ENCODE peak calls at places on chromosomes 16 and 17, in five cellular contexts. D is right lobe of liver, S is A673, Q is fibroblast of lung, F is tibial artery. C is an unnamed sample.
A peak's percentile ranks its signal among the peaks of the same experiment; 100 is the strongest.

GRCh38 chr16:88365244-88365865 is 17.4 kb upstream of the ZNF469 start:
- DNase-seq in Q (no peak), D (no peak), F (no peak), S (no peak), C (no peak)

GRCh38 chr17:336110-337021 is 16.2 kb downstream of the RPH3AL start:
- DNase-seq in Q (no peak), S (peak; percentile 70), F (peak; percentile 70), D (peak; percentile 84), C (no peak)

GRCh38 chr17:27550291-27550930 is 80.6 kb upstream of the LGALS9 start:
- DNase-seq in Q (no peak), F (no peak), S (no peak), D (no peak), C (no peak)

GRCh38 chr17:82269138-82269881 is 4.2 kb downstream of the CSNK1D start:
- DNase-seq in D (no peak), S (no peak), Q (no peak), F (no peak), C (no peak)

GRCh38 chr17:42312035-42312284 is 23.7 kb downstream of the STAT5A start:
- DNase-seq in S (no peak), F (no peak), D (no peak), Q (no peak), C (no peak)

GRCh38 chr16:50173318-50173717 is 20.2 kb downstream of the TENT4B start:
- DNase-seq in D (no peak), S (no peak), Q (no peak), F (no peak), C (no peak)

GRCh38 chr17:62790554-62790953 is 17.6 kb downstream of the MARCHF10 start:
- DNase-seq in D (no peak), S (no peak), Q (peak; percentile 84), F (no peak), C (peak; percentile 75)

GRCh38 chr17:76502326-76503211 is 1.3 kb upstream of the RHBDF2 start:
- DNase-seq in Q (no peak), S (no peak), F (no peak), D (no peak), C (no peak)

GRCh38 chr17:59751955-59752413 is 44.5 kb downstream of the VMP1 start:
- DNase-seq in F (no peak), Q (no peak), D (no peak), S (no peak), C (no peak)

GRCh38 chr16:70735141-70735979 is 49.5 kb upstream of the MTSS2 start:
- DNase-seq in F (peak; percentile 54), S (no peak), Q (peak; percentile 67), D (no peak), C (no peak)

GRCh38 chr16:85625053-85625452 is 11.9 kb downstream of the GSE1 start:
- DNase-seq in F (no peak), S (no peak), Q (no peak), D (no peak), C (no peak)

GRCh38 chr17:74430706-74431567 is 951 bp upstream of the GPRC5C start:
- DNase-seq in F (peak; percentile 87), D (peak; percentile 96), Q (peak; percentile 27), S (no peak), C (peak; percentile 83)

GRCh38 chr17:2172447-2172938 is 117.6 kb downstream of the HIC1 start:
- DNase-seq in S (no peak), F (no peak), Q (no peak), D (no peak), C (peak; percentile 81)

GRCh38 chr17:66308856-66309255 is 6.4 kb downstream of the PRKCA start:
- DNase-seq in S (no peak), F (no peak), Q (no peak), D (no peak), C (no peak)

GRCh38 chr17:66751771-66752170 is 83.1 kb upstream of the CACNG5 start:
- DNase-seq in D (no peak), S (no peak), Q (no peak), F (no peak), C (no peak)

GRCh38 chr17:44376124-44376523 is 12.5 kb upstream of the FAM171A2 start:
- DNase-seq in Q (peak; percentile 68), F (no peak), D (peak; percentile 54), S (peak; percentile 23), C (no peak)

GRCh38 chr17:57422574-57423164 is 166.3 kb downstream of the MSI2 start:
- DNase-seq in S (no peak), F (no peak), Q (peak; percentile 38), D (no peak), C (peak; percentile 71)

GRCh38 chr17:27430882-27431491 is 25.3 kb upstream of the KSR1 start:
- DNase-seq in Q (peak; percentile 48), D (no peak), F (no peak), S (peak; percentile 41), C (peak; percentile 34)

GRCh38 chr17:60390223-60390622 is 1.7 kb downstream of the USP32 start:
- DNase-seq in F (no peak), D (no peak), S (peak; percentile 58), Q (peak; percentile 38), C (peak; percentile 80)

GRCh38 chr17:74343526-74344284 is 17.7 kb downstream of the KIF19 start:
- DNase-seq in D (no peak), S (no peak), Q (no peak), F (no peak), C (no peak)

GRCh38 chr16:89033304-89033703 is 56.3 kb upstream of the CBFA2T3 start:
- DNase-seq in F (no peak), Q (no peak), D (no peak), S (no peak), C (no peak)

GRCh38 chr16:52578007-52578828 is 31.3 kb upstream of the TOX3 start:
- DNase-seq in D (peak; percentile 61), S (no peak), Q (no peak), F (no peak), C (no peak)

GRCh38 chr16:5615868-5616642 is 518.5 kb upstream of the EEF2KMT start:
- DNase-seq in D (peak; percentile 55), F (no peak), S (peak; percentile 77), Q (no peak), C (no peak)

GRCh38 chr16:31043352-31043751 is 10.0 kb downstream of the STX4 start:
- DNase-seq in Q (peak; percentile 23), D (no peak), S (no peak), F (no peak), C (no peak)

GRCh38 chr17:37802061-37802460 is 57.2 kb upstream of the HNF1B start:
- DNase-seq in S (no peak), F (no peak), Q (no peak), D (no peak), C (no peak)

GRCh38 chr17:57984226-57984890 is 3.7 kb downstream of the VEZF1 start:
- DNase-seq in D (no peak), F (no peak), Q (no peak), S (no peak), C (no peak)

GRCh38 chr17:9002610-9003354 is 18.5 kb upstream of the NTN1 start:
- DNase-seq in S (peak; percentile 26), Q (no peak), F (no peak), D (no peak), C (no peak)

GRCh38 chr16:1991135-1991551 is 1.4 kb downstream of the SYNGR3 start:
- DNase-seq in F (no peak), Q (no peak), D (no peak), S (no peak), C (no peak)

GRCh38 chr17:75856062-75856681 is 1.0 kb upstream of the WBP2 start:
- DNase-seq in D (no peak), F (peak; percentile 65), S (no peak), Q (no peak), C (no peak)

DNA sequence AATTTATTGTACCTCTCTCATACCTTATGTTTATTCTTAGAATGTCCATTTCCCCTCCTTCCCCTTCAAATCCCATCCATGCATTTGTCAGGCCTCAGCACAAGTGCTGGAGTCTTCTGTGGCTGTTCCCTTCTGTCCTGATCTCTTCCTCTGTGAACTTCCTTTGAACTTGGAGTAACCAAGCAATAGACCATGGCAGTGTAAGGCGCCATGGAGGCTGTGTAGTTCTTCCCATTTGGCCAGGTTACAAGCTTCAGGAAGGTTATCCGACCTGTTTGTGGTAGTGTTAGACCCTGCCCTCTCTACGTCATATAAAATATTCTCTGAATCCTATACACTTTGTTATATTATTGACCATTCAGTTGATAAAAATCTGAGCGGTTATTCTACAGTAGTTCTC is 28.6 kb downstream of the MAP2K6 start:
- DNase-seq in S (no peak), D (no peak), F (no peak), Q (no peak), C (no peak)
- TF ChIP-seq CTCF in S (no peak), D (no peak), F (no peak), Q (no peak), C (no peak)

GRCh38 chr16:9219811-9220210 is 128.4 kb downstream of the HAPSTR1 start:
- DNase-seq in Q (no peak), F (no peak), S (peak; percentile 38), D (no peak), C (no peak)
- H3K36me3 ChIP-seq in Q (no peaks in the 10 kb centered on the region), F (no peaks in the 10 kb centered on the region), S (no peaks in the 10 kb centered on the region), D (no peaks in the 10 kb centered on the region), C (no peaks in the 10 kb centered on the region)

GRCh38 chr16:30011505-30012480 is 966 bp upstream of the DOC2A start:
- DNase-seq in S (no peak), Q (no peak), F (no peak), D (no peak), C (no peak)
- H3K4me3 ChIP-seq in S (peak overlapping the region; percentile 55), Q (no peak overlapping the region), F (no peak overlapping the region), D (no peak overlapping the region), C (peak overlapping the region; percentile 30)

GRCh38 chr17:80219777-80220708 is at the start of the genes SGSH and SLC26A11:
- DNase-seq in Q (peak; percentile 42), S (peak; percentile 79), D (peak; percentile 88), F (peak; percentile 76), C (no peak)
- TF ChIP-seq CTCF in Q (no peak), S (no peak), D (no peak), F (peak; percentile 15), C (no peak)

GRCh38 chr16:10964891-10965326 is 20.5 kb downstream of the CLEC16A start:
- DNase-seq in Q (no peak), D (no peak), S (no peak), F (no peak), C (no peak)

GRCh38 chr16:10957771-10958486 is 13.6 kb downstream of the CLEC16A start:
- DNase-seq in F (no peak), D (no peak), S (peak; percentile 32), Q (peak; percentile 59), C (peak; percentile 59)

GRCh38 chr16:10964039-10964890 is 19.9 kb downstream of the CLEC16A start:
- DNase-seq in F (peak; percentile 78), Q (peak; percentile 91), S (peak; percentile 83), D (peak; percentile 82), C (peak; percentile 59)

GRCh38 chr16:10959161-10959560 is 14.8 kb downstream of the CLEC16A start:
- DNase-seq in D (no peak), S (no peak), Q (peak; percentile 69), F (no peak), C (no peak)

DNA sequence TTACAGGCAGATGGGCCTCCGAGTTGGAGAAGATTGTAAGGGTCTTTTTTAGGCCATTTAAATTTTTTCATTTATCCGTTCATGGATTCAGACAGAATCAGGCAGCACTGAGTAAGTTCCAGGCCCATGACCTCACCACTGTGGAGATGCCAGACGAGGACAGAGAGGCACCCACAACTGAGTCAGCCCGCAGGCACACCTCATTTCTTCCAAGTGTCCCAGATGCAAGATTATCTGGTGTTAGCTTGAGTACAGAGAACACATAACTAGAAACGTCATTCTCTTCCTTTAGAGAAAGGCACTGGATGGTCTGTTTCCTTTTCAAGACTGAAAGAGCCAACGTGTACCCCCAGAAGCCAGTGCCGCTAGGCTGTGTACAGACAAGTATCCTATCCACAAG is 16.9 kb downstream of the CLEC16A start:
- DNase-seq in F (peak; percentile 72), D (no peak), Q (peak; percentile 86), S (no peak), C (peak; percentile 67)
- H3K36me3 ChIP-seq in F (peaks cover 18% of the 10 kb centered on the region), D (no peaks in the 10 kb centered on the region), Q (peaks cover 3% of the 10 kb centered on the region), S (peaks cover 6% of the 10 kb centered on the region), C (peaks cover 10% of the 10 kb centered on the region)